ENCODE peak calls at places on chromosomes 6 and 20, in seven cellular contexts. Q is pancreas, Y is A549, A is PC-3, N is breast epithelium, J is fibroblast of lung, O is mesenchymal stem cell. P is an unnamed sample.

GRCh38 chr6:111423960-111424846 is 58.8 kb downstream of the REV3L start:
- DNase-seq in Q (peak; percentile 64), Y (no peak), A (peak; percentile 65), N (no peak), J (peak; percentile 62), O (peak; percentile 32), P (peak; percentile 53)

GRCh38 chr6:42898891-42899361 is 16.9 kb upstream of the PTCRA start:
- DNase-seq in Q (peak; percentile 51), Y (no peak), A (peak; percentile 86), N (no peak), J (peak; percentile 53), O (peak; percentile 78), P (no peak)

GRCh38 chr20:60473240-60473639 is 515.0 kb downstream of the CDH26 start:
- DNase-seq in Q (no peak), Y (no peak), A (no peak), N (no peak), J (no peak), O (no peak), P (no peak)

GRCh38 chr20:8875586-8875985 is 193.3 kb upstream of the PLCB4 start:
- DNase-seq in Q (no peak), Y (no peak), A (peak; percentile 28), N (no peak), J (no peak), O (no peak), P (no peak)

GRCh38 chr6:56959938-56960337 is 5.0 kb downstream of the BEND6 start:
- DNase-seq in Q (no peak), Y (no peak), A (peak; percentile 91), N (no peak), J (peak; percentile 81), O (peak; percentile 28), P (no peak)

GRCh38 chr20:57342829-57343228 is 8.2 kb upstream of the RAE1 start:
- DNase-seq in Q (no peak), Y (no peak), A (peak; percentile 71), N (no peak), J (peak; percentile 38), O (peak; percentile 10), P (no peak)

GRCh38 chr20:24389686-24390085 is 79.7 kb upstream of the SYNDIG1 start:
- DNase-seq in Q (no peak), Y (no peak), A (no peak), N (no peak), J (no peak), O (no peak), P (no peak)

GRCh38 chr6:15953152-15953880 is 175.6 kb upstream of the MYLIP start:
- DNase-seq in Q (no peak), Y (no peak), A (no peak), N (no peak), J (no peak), O (peak; percentile 41), P (no peak)

GRCh38 chr6:135962731-135963130 is 111.2 kb downstream of the PDE7B start:
- DNase-seq in Q (no peak), Y (no peak), A (no peak), N (peak; percentile 24), J (peak; percentile 99), O (no peak), P (peak; percentile 71)

GRCh38 chr20:64052987-64053840 is 3.8 kb upstream of the SOX18 start:
- DNase-seq in Q (no peak), Y (no peak), A (no peak), N (no peak), J (no peak), O (no peak), P (no peak)

GRCh38 chr6:39769012-39769411 is 23.2 kb upstream of the DAAM2 start:
- DNase-seq in Q (no peak), Y (no peak), A (no peak), N (no peak), J (no peak), O (no peak), P (no peak)

GRCh38 chr6:108805611-108806181 is 42.5 kb upstream of the ARMC2 start:
- DNase-seq in Q (no peak), Y (no peak), A (no peak), N (no peak), J (no peak), O (peak; percentile 14), P (no peak)

GRCh38 chr6:108774555-108774954 is 73.7 kb upstream of the ARMC2 start:
- DNase-seq in Q (no peak), Y (no peak), A (no peak), N (no peak), J (no peak), O (no peak), P (no peak)

GRCh38 chr6:8383584-8383983 is 51.8 kb downstream of the SLC35B3 start:
- DNase-seq in Q (no peak), Y (no peak), A (no peak), N (no peak), J (no peak), O (no peak), P (peak; percentile 1)

GRCh38 chr6:31308050-31308844 is 36.4 kb upstream of the HLA-C start:
- DNase-seq in Q (no peak), Y (no peak), A (no peak), N (peak; percentile 53), J (no peak), O (no peak), P (peak; percentile 65)

GRCh38 chr20:49909499-49910339 is 5.6 kb downstream of the SPATA2 start:
- DNase-seq in Q (no peak), Y (no peak), A (no peak), N (no peak), J (no peak), O (no peak), P (no peak)

GRCh38 chr6:92196320-92196719 is 1223.0 kb downstream of the EPHA7 start:
- DNase-seq in Q (no peak), Y (no peak), A (no peak), N (no peak), J (no peak), O (no peak), P (peak; percentile 5)

DNA sequence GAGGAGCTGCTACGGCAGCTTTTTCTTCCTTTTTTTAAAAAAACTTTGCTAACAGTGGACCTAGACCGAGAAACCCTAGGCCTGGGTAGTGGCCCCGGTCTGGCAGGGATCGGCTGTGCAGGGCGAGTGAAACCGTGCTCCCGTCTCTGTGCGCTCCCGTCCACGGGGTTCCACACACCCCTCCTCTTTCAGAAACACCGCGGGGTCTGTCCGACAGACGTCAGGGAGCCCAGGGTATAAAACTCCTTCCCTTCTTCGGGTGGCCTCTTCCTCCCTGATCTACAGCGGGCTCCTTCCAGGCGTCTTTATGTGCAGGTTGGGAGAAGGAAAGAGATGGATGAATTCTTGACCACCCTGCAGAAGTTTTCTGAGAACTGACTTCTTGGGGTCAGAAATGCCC is 27.1 kb upstream of the SMOC2 start:
- DNase-seq in Q (no peak), Y (no peak), A (no peak), N (no peak), J (no peak), O (no peak), P (no peak)
- H3K9me3 ChIP-seq in Q (no peaks in the 10 kb centered on the region), Y (no peaks in the 10 kb centered on the region), A (no peaks in the 10 kb centered on the region), N (no peaks in the 10 kb centered on the region), J (no peaks in the 10 kb centered on the region), O (no peaks in the 10 kb centered on the region), P (no peaks in the 10 kb centered on the region)

GRCh38 chr6:53227847-53228246 is 79.2 kb upstream of the GCM1 start:
- DNase-seq in Q (no peak), Y (no peak), A (no peak), N (no peak), J (no peak), O (no peak), P (no peak)
- H3K9me3 ChIP-seq in Q (no peaks in the 10 kb centered on the region), Y (no peaks in the 10 kb centered on the region), A (no peaks in the 10 kb centered on the region), N (no peaks in the 10 kb centered on the region), J (no peaks in the 10 kb centered on the region), O (no peaks in the 10 kb centered on the region), P (no peaks in the 10 kb centered on the region)

GRCh38 chr20:42183147-42183546 is 565.0 kb upstream of the CHD6 start:
- DNase-seq in Q (no peak), Y (no peak), A (no peak), N (no peak), J (no peak), O (no peak), P (no peak)

GRCh38 chr20:42181064-42181463 is 562.9 kb upstream of the CHD6 start:
- DNase-seq in Q (no peak), Y (no peak), A (no peak), N (no peak), J (no peak), O (no peak), P (no peak)

DNA sequence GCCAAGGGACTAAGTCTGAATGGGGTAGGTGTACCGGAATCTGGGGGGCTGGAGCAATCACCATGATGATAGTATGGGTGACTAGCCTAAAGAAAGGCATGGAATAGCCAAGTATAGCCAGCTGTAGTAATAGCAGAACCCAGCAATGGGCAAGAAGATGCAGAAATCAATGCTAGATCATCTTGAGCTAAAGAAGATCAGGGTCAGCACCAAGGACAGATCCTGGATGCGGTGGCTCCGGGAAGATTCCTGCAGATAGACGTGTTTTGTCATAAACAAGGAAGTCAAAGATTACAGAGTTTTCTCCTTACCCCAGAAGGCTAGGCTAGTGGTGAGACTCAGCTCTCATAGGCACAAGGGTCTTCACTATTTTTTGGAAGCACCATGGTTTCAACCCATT is 561.6 kb upstream of the CHD6 start:
- DNase-seq in Q (no peak), Y (no peak), A (peak; percentile 6), N (no peak), J (no peak), O (no peak), P (no peak)
- H3K9me3 ChIP-seq in Q (no peaks in the 10 kb centered on the region), Y (no peaks in the 10 kb centered on the region), A (peaks cover 30% of the 10 kb centered on the region), N (no peaks in the 10 kb centered on the region), J (no peaks in the 10 kb centered on the region), O (no peaks in the 10 kb centered on the region), P (no peaks in the 10 kb centered on the region)

GRCh38 chr6:119273799-119274595 is 75.6 kb downstream of the MAN1A1 start:
- DNase-seq in Q (no peak), Y (no peak), A (no peak), N (no peak), J (peak; percentile 70), O (peak; percentile 63), P (no peak)

GRCh38 chr6:119267506-119267905 is 82.1 kb downstream of the MAN1A1 start:
- DNase-seq in Q (no peak), Y (no peak), A (no peak), N (no peak), J (no peak), O (no peak), P (no peak)

GRCh38 chr6:119273287-119273686 is 76.3 kb downstream of the MAN1A1 start:
- DNase-seq in Q (no peak), Y (no peak), A (no peak), N (no peak), J (no peak), O (no peak), P (no peak)

GRCh38 chr6:119270545-119270944 is 79.0 kb downstream of the MAN1A1 start:
- DNase-seq in Q (no peak), Y (no peak), A (no peak), N (no peak), J (no peak), O (no peak), P (no peak)

DNA sequence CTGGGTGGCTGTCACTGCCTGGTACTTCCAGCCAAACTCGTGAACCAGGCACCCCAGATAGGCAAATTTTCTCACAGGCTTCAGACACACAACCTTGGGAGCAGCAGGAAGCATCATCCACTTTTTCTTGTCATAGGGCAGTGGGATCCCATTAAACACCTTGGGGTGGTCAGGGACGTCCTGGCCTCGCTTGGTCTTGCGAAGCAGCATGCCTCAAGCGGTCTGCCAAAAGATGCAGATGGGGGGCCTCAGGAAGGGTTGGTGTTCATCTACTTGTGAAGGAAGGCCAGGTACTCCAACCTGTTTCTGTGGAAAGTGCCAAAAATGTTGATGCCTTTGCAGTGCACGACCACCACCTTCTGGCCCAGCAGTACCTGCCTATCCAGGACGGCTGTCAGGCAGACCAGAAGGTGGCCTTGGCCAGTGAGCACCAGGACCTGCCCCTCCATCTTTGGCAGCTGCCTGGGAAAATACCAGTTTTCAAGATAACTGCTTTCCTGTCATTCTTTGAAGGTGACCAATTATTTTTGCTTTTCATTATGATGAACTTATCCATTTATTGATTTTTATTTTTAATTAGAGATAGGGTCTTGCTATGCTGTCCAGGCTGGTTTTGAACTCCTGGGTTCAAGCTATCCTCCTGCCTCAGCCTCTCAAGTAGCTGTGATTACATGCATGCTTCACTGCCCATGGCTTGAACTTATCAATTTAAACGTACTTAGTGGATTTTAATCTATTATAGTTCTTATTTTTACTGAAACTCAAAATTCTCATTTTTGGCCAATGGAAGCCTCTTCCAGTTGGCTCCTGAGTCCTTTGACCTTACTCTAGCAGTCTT is 80.1 kb downstream of the MAN1A1 start:
- DNase-seq in Q (no peak), Y (no peak), A (no peak), N (no peak), J (no peak), O (no peak), P (peak; percentile 52)
- H3K9me3 ChIP-seq in Q (no peaks in the 10 kb centered on the region), Y (peaks cover 16% of the 10 kb centered on the region), A (no peaks in the 10 kb centered on the region), N (no peaks in the 10 kb centered on the region), J (no peaks in the 10 kb centered on the region), O (peaks cover 15% of the 10 kb centered on the region), P (no peaks in the 10 kb centered on the region)